ENCODE peak calls at places on chromosome 7, in four cellular contexts. Z is SW480, L is brain microvascular endothelial cell, E is NCI-H82. N is an unnamed sample.

GRCh38 chr7:30977896-30978564 is 14.3 kb downstream of the GHRHR start:
- DNase-seq in Z (peak), L (no peak), E (peak), N (peak)

GRCh38 chr7:84194484-84195260 is at the start of gene SEMA3A:
- DNase-seq in Z (peak), L (peak), E (peak), N (peak)

GRCh38 chr7:148163246-148163645 is 427.3 kb upstream of the C7orf33 start:
- DNase-seq in Z (no peak), L (no peak), E (no peak), N (no peak)

GRCh38 chr7:15924910-15925309 is 238.4 kb upstream of the MEOX2 start:
- DNase-seq in Z (no peak), L (no peak), E (no peak), N (no peak)

GRCh38 chr7:127706766-127707165 is 54.8 kb downstream of the SND1 start:
- DNase-seq in Z (no peak), L (no peak), E (no peak), N (no peak)

GRCh38 chr7:460374-461117 is 59.1 kb downstream of the PDGFA start:
- DNase-seq in Z (peak), L (no peak), E (no peak), N (peak)

GRCh38 chr7:101538596-101539459 is 90.3 kb downstream of the MYL10 start:
- DNase-seq in Z (no peak), L (peak), E (peak), N (no peak)

GRCh38 chr7:40921589-40922315 is 781.1 kb downstream of the INHBA start:
- DNase-seq in Z (no peak), L (no peak), E (no peak), N (no peak)

GRCh38 chr7:139095194-139095659 is 14.3 kb downstream of the ZC3HAV1 start:
- DNase-seq in Z (peak), L (no peak), E (no peak), N (no peak)

GRCh38 chr7:42987648-42988214 is 55.6 kb downstream of the MRPL32 start:
- DNase-seq in Z (no peak), L (no peak), E (no peak), N (no peak)

GRCh38 chr7:79352323-79352722 is 101.1 kb downstream of the MAGI2 start:
- DNase-seq in Z (no peak), L (no peak), E (peak), N (peak)

GRCh38 chr7:80748302-80749042 is 110.0 kb downstream of the CD36 start:
- DNase-seq in Z (no peak), L (no peak), E (no peak), N (no peak)

GRCh38 chr7:139494835-139495568 is 11.5 kb upstream of the KLRG2 start:
- DNase-seq in Z (no peak), L (no peak), E (no peak), N (no peak)

GRCh38 chr7:150875791-150876190 is 23.5 kb downstream of the AOC1 start:
- DNase-seq in Z (peak), L (no peak), E (peak), N (no peak)

GRCh38 chr7:116630932-116631449 is 41.0 kb upstream of the MET start:
- DNase-seq in Z (peak), L (peak), E (peak), N (peak)

GRCh38 chr7:106863216-106863997 is 1.7 kb upstream of the PIK3CG start:
- DNase-seq in Z (no peak), L (no peak), E (no peak), N (no peak)

GRCh38 chr7:11193131-11193867 is 219.6 kb downstream of the PHF14 start:
- DNase-seq in Z (no peak), L (no peak), E (no peak), N (peak)

N was measured in renal cortical epithelial cell.